ENCODE peak calls at places on chromosomes 16 and 17, in ten cellular contexts. V, O, F, P, Z, K, Q, B, M and R are unnamed samples.

GRCh38 chr17:2064980-2065785 is 10.3 kb downstream of the HIC1 start:
- DNase-seq in V (no peak), O (no peak), F (peak; percentile 94), P (peak; percentile 59), Z (peak; percentile 74), K (no peak), Q (no peak), B (peak; percentile 46), M (no peak), R (no peak)

GRCh38 chr17:61426482-61427304 is 25.5 kb upstream of the TBX4 start:
- DNase-seq in V (no peak), O (no peak), F (no peak), P (peak; percentile 83), Z (no peak), K (no peak), Q (no peak), B (no peak), M (no peak), R (no peak)

GRCh38 chr16:85285681-85286065 is 173.4 kb upstream of the CIBAR2 start:
- DNase-seq in V (no peak), O (no peak), F (no peak), P (no peak), Z (no peak), K (no peak), Q (no peak), B (no peak), M (no peak), R (no peak)

GRCh38 chr17:14808425-14808824 is 456.7 kb downstream of the PMP22 start:
- DNase-seq in V (no peak), O (no peak), F (no peak), P (no peak), Z (no peak), K (no peak), Q (no peak), B (no peak), M (no peak), R (no peak)

GRCh38 chr17:65794572-65794971 is 233.1 kb upstream of the AXIN2 start:
- DNase-seq in V (no peak), O (no peak), F (peak; percentile 59), P (peak; percentile 63), Z (peak; percentile 45), K (no peak), Q (peak; percentile 23), B (no peak), M (peak; percentile 37), R (no peak)

GRCh38 chr16:70600730-70601129 is 45.6 kb upstream of the IL34 start:
- DNase-seq in V (no peak), O (no peak), F (no peak), P (no peak), Z (no peak), K (no peak), Q (no peak), B (no peak), M (no peak), R (no peak)

GRCh38 chr16:23691483-23692189 is 12.9 kb downstream of the PLK1 start:
- DNase-seq in V (no peak), O (no peak), F (no peak), P (peak; percentile 25), Z (no peak), K (no peak), Q (no peak), B (no peak), M (no peak), R (no peak)

GRCh38 chr17:42117397-42118125 is 3.6 kb downstream of the KAT2A start:
- DNase-seq in V (no peak), O (no peak), F (no peak), P (no peak), Z (no peak), K (no peak), Q (no peak), B (no peak), M (no peak), R (no peak)

GRCh38 chr17:16929281-16929680 is 42.6 kb downstream of the TNFRSF13B start:
- DNase-seq in V (peak; percentile 6), O (no peak), F (no peak), P (no peak), Z (no peak), K (peak; percentile 53), Q (no peak), B (no peak), M (no peak), R (no peak)

GRCh38 chr17:46765491-46765890 is 53.0 kb downstream of the WNT3 start:
- DNase-seq in V (no peak), O (no peak), F (no peak), P (no peak), Z (no peak), K (no peak), Q (no peak), B (no peak), M (no peak), R (no peak)

GRCh38 chr16:51657844-51658243 is 506.8 kb upstream of the SALL1 start:
- DNase-seq in V (no peak), O (no peak), F (no peak), P (no peak), Z (no peak), K (no peak), Q (no peak), B (no peak), M (no peak), R (no peak)

GRCh38 chr17:1226308-1226707 is 43.9 kb upstream of the BHLHA9 start:
- DNase-seq in V (no peak), O (no peak), F (no peak), P (no peak), Z (no peak), K (no peak), Q (no peak), B (no peak), M (no peak), R (no peak)

GRCh38 chr17:7435676-7436555 is 681 bp downstream of the TMEM102 start:
- DNase-seq in V (peak; percentile 45), O (no peak), F (peak; percentile 91), P (peak; percentile 65), Z (peak; percentile 63), K (peak; percentile 84), Q (peak; percentile 45), B (peak; percentile 69), M (peak; percentile 52), R (peak; percentile 49)

DNA sequence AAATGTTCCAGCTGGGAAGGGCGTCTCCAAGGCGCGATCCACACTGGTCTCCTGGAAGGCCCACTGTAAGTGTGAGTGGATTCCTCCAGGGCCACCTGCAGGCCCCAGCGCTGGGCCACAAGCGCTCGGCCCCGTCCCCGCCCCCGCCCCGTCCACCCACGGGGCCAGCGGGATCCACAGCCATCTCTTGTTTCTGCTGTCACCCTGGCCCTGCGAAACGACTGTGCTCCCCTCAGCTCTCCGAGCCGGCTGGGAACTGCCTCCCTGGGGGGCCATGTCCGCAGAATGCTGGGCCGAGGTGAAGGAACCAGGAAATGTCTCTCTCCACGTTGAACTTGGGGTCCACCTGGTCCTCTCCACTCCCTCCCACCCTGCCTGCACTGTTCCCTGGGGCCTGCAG is 1955.2 kb downstream of the TP53TG3F start:
- DNase-seq in V (no peak), O (no peak), F (no peak), P (no peak), Z (no peak), K (peak; percentile 60), Q (no peak), B (no peak), M (no peak), R (no peak)
- H3K9me3 ChIP-seq in V (peaks cover 8% of the 10 kb centered on the region), O (no peaks in the 10 kb centered on the region), F (peaks cover 42% of the 10 kb centered on the region), P (no peaks in the 10 kb centered on the region), Z (peaks cover 43% of the 10 kb centered on the region), K (no peaks in the 10 kb centered on the region), Q (no peaks in the 10 kb centered on the region), B (no peaks in the 10 kb centered on the region), M (no peaks in the 10 kb centered on the region), R (no peaks in the 10 kb centered on the region)

GRCh38 chr16:35713762-35714650 is 2254.6 kb downstream of the TP53TG3F start:
- DNase-seq in V (no peak), O (no peak), F (no peak), P (no peak), Z (no peak), K (no peak), Q (no peak), B (no peak), M (no peak), R (no peak)
- H3K9me3 ChIP-seq in V (peaks cover 42% of the 10 kb centered on the region), O (peaks cover 7% of the 10 kb centered on the region), F (peaks cover 52% of the 10 kb centered on the region), P (no peaks in the 10 kb centered on the region), Z (peaks cover 17% of the 10 kb centered on the region), K (peaks cover 13% of the 10 kb centered on the region), Q (no peaks in the 10 kb centered on the region), B (peaks cover 16% of the 10 kb centered on the region), M (no peaks in the 10 kb centered on the region), R (no peaks in the 10 kb centered on the region)

GRCh38 chr16:35750157-35750689 is 2290.8 kb downstream of the TP53TG3F start:
- DNase-seq in V (no peak), O (no peak), F (no peak), P (no peak), Z (no peak), K (no peak), Q (no peak), B (no peak), M (no peak), R (no peak)
- H3K9me3 ChIP-seq in V (no peaks in the 10 kb centered on the region), O (no peaks in the 10 kb centered on the region), F (peaks cover 97% of the 10 kb centered on the region), P (no peaks in the 10 kb centered on the region), Z (peaks cover 2% of the 10 kb centered on the region), K (no peaks in the 10 kb centered on the region), Q (no peaks in the 10 kb centered on the region), B (peaks cover 9% of the 10 kb centered on the region), M (no peaks in the 10 kb centered on the region), R (no peaks in the 10 kb centered on the region)

GRCh38 chr17:69864531-69864930 is 210.5 kb upstream of the KCNJ16 start:
- DNase-seq in V (no peak), O (no peak), F (no peak), P (no peak), Z (no peak), K (no peak), Q (no peak), B (no peak), M (no peak), R (no peak)
- H3K9me3 ChIP-seq in V (peaks cover 11% of the 10 kb centered on the region), O (no peaks in the 10 kb centered on the region), F (no peaks in the 10 kb centered on the region), P (no peaks in the 10 kb centered on the region), Z (no peaks in the 10 kb centered on the region), K (no peaks in the 10 kb centered on the region), Q (no peaks in the 10 kb centered on the region), B (no peaks in the 10 kb centered on the region), M (no peaks in the 10 kb centered on the region), R (no peaks in the 10 kb centered on the region)